ENCODE peak calls at places on chromosomes 16 and 17, in nine cellular contexts. One of them, this sample, is unnamed.

GRCh38 chr17:2792541-2793169 is 3.6 kb upstream of the RAP1GAP2 start:
- DNase-seq in stimulated activated naive CD4-positive, alpha-beta T cell treated with Interleukin-2 at 50 U/mL for 16 hours: peak
- DNase-seq in ELR: no peak
- DNase-seq in CD4-positive, alpha-beta memory T cell: peak
- DNase-seq in NCI-H1436: no peak
- DNase-seq in activated CD4-positive, alpha-beta T cell treated with anti-CD3 and anti-CD28 coated beads for 1 hour: no peak
- DNase-seq in foreskin fibroblast: no peak
- DNase-seq in GM12891: no peak
- DNase-seq in fibroblast of the conjunctiva: no peak
- DNase-seq in this sample: no peak

GRCh38 chr16:80407265-80407987 is 133.4 kb upstream of the DYNLRB2 start:
- DNase-seq in stimulated activated naive CD4-positive, alpha-beta T cell treated with Interleukin-2 at 50 U/mL for 16 hours: no peak
- DNase-seq in GM12891: no peak
- DNase-seq in fibroblast of the conjunctiva: no peak
- DNase-seq in NCI-H1436: no peak
- DNase-seq in ELR: no peak
- DNase-seq in foreskin fibroblast: no peak
- DNase-seq in CD4-positive, alpha-beta memory T cell: no peak
- DNase-seq in activated CD4-positive, alpha-beta T cell treated with anti-CD3 and anti-CD28 coated beads for 1 hour: no peak
- DNase-seq in this sample: no peak

GRCh38 chr16:50252874-50253510 is 13.4 kb upstream of the ADCY7 start:
- DNase-seq in GM12891: no peak
- DNase-seq in CD4-positive, alpha-beta memory T cell: no peak
- DNase-seq in foreskin fibroblast: no peak
- DNase-seq in ELR: no peak
- DNase-seq in activated CD4-positive, alpha-beta T cell treated with anti-CD3 and anti-CD28 coated beads for 1 hour: no peak
- DNase-seq in NCI-H1436: no peak
- DNase-seq in fibroblast of the conjunctiva: no peak
- DNase-seq in stimulated activated naive CD4-positive, alpha-beta T cell treated with Interleukin-2 at 50 U/mL for 16 hours: no peak
- DNase-seq in this sample: no peak

GRCh38 chr17:17975441-17975840 is 2.8 kb downstream of the DRC3 start:
- DNase-seq in fibroblast of the conjunctiva: no peak
- DNase-seq in NCI-H1436: no peak
- DNase-seq in activated CD4-positive, alpha-beta T cell treated with anti-CD3 and anti-CD28 coated beads for 1 hour: no peak
- DNase-seq in GM12891: no peak
- DNase-seq in stimulated activated naive CD4-positive, alpha-beta T cell treated with Interleukin-2 at 50 U/mL for 16 hours: no peak
- DNase-seq in CD4-positive, alpha-beta memory T cell: no peak
- DNase-seq in ELR: no peak
- DNase-seq in foreskin fibroblast: no peak
- DNase-seq in this sample: no peak

GRCh38 chr16:89574681-89575246 is 794 bp upstream of the CPNE7 start:
- DNase-seq in NCI-H1436: peak
- DNase-seq in fibroblast of the conjunctiva: peak
- DNase-seq in foreskin fibroblast: peak
- DNase-seq in GM12891: peak
- DNase-seq in ELR: peak
- DNase-seq in activated CD4-positive, alpha-beta T cell treated with anti-CD3 and anti-CD28 coated beads for 1 hour: peak
- DNase-seq in CD4-positive, alpha-beta memory T cell: peak
- DNase-seq in stimulated activated naive CD4-positive, alpha-beta T cell treated with Interleukin-2 at 50 U/mL for 16 hours: peak
- DNase-seq in this sample: peak

GRCh38 chr17:50466371-50467113 is 2.1 kb downstream of the CHAD start:
- DNase-seq in GM12891: no peak
- DNase-seq in NCI-H1436: no peak
- DNase-seq in ELR: no peak
- DNase-seq in activated CD4-positive, alpha-beta T cell treated with anti-CD3 and anti-CD28 coated beads for 1 hour: no peak
- DNase-seq in stimulated activated naive CD4-positive, alpha-beta T cell treated with Interleukin-2 at 50 U/mL for 16 hours: no peak
- DNase-seq in foreskin fibroblast: no peak
- DNase-seq in fibroblast of the conjunctiva: no peak
- DNase-seq in CD4-positive, alpha-beta memory T cell: no peak
- DNase-seq in this sample: no peak

GRCh38 chr16:86457621-86458456 is 52.5 kb upstream of the FOXF1 start:
- DNase-seq in GM12891: no peak
- DNase-seq in NCI-H1436: no peak
- DNase-seq in fibroblast of the conjunctiva: peak
- DNase-seq in ELR: peak
- DNase-seq in activated CD4-positive, alpha-beta T cell treated with anti-CD3 and anti-CD28 coated beads for 1 hour: no peak
- DNase-seq in stimulated activated naive CD4-positive, alpha-beta T cell treated with Interleukin-2 at 50 U/mL for 16 hours: no peak
- DNase-seq in CD4-positive, alpha-beta memory T cell: no peak
- DNase-seq in foreskin fibroblast: peak
- DNase-seq in this sample: peak

GRCh38 chr16:81292936-81293335 is 21.8 kb upstream of the GAN start:
- DNase-seq in fibroblast of the conjunctiva: no peak
- DNase-seq in NCI-H1436: no peak
- DNase-seq in CD4-positive, alpha-beta memory T cell: no peak
- DNase-seq in stimulated activated naive CD4-positive, alpha-beta T cell treated with Interleukin-2 at 50 U/mL for 16 hours: no peak
- DNase-seq in ELR: no peak
- DNase-seq in GM12891: no peak
- DNase-seq in activated CD4-positive, alpha-beta T cell treated with anti-CD3 and anti-CD28 coated beads for 1 hour: no peak
- DNase-seq in foreskin fibroblast: no peak
- DNase-seq in this sample: no peak

GRCh38 chr17:62797959-62798358 is 10.2 kb downstream of the MARCHF10 start:
- DNase-seq in stimulated activated naive CD4-positive, alpha-beta T cell treated with Interleukin-2 at 50 U/mL for 16 hours: no peak
- DNase-seq in activated CD4-positive, alpha-beta T cell treated with anti-CD3 and anti-CD28 coated beads for 1 hour: no peak
- DNase-seq in fibroblast of the conjunctiva: no peak
- DNase-seq in ELR: peak
- DNase-seq in CD4-positive, alpha-beta memory T cell: no peak
- DNase-seq in foreskin fibroblast: peak
- DNase-seq in GM12891: no peak
- DNase-seq in NCI-H1436: no peak
- DNase-seq in this sample: no peak

GRCh38 chr17:4643676-4644075 is 2.2 kb upstream of the ALOX15 start:
- DNase-seq in GM12891: no peak
- DNase-seq in NCI-H1436: no peak
- DNase-seq in CD4-positive, alpha-beta memory T cell: no peak
- DNase-seq in fibroblast of the conjunctiva: no peak
- DNase-seq in ELR: no peak
- DNase-seq in activated CD4-positive, alpha-beta T cell treated with anti-CD3 and anti-CD28 coated beads for 1 hour: no peak
- DNase-seq in foreskin fibroblast: no peak
- DNase-seq in stimulated activated naive CD4-positive, alpha-beta T cell treated with Interleukin-2 at 50 U/mL for 16 hours: no peak
- DNase-seq in this sample: no peak

GRCh38 chr17:19013806-19014627 is 9.5 kb upstream of the FAM83G start:
- DNase-seq in foreskin fibroblast: peak
- DNase-seq in activated CD4-positive, alpha-beta T cell treated with anti-CD3 and anti-CD28 coated beads for 1 hour: no peak
- DNase-seq in ELR: no peak
- DNase-seq in fibroblast of the conjunctiva: no peak
- DNase-seq in NCI-H1436: no peak
- DNase-seq in stimulated activated naive CD4-positive, alpha-beta T cell treated with Interleukin-2 at 50 U/mL for 16 hours: no peak
- DNase-seq in GM12891: no peak
- DNase-seq in CD4-positive, alpha-beta memory T cell: no peak
- DNase-seq in this sample: no peak

GRCh38 chr16:66886346-66886745 is 6.0 kb downstream of the PDP2 start:
- DNase-seq in GM12891: no peak
- DNase-seq in fibroblast of the conjunctiva: no peak
- DNase-seq in stimulated activated naive CD4-positive, alpha-beta T cell treated with Interleukin-2 at 50 U/mL for 16 hours: no peak
- DNase-seq in activated CD4-positive, alpha-beta T cell treated with anti-CD3 and anti-CD28 coated beads for 1 hour: no peak
- DNase-seq in CD4-positive, alpha-beta memory T cell: no peak
- DNase-seq in foreskin fibroblast: no peak
- DNase-seq in NCI-H1436: no peak
- DNase-seq in ELR: no peak
- DNase-seq in this sample: no peak

GRCh38 chr16:50088302-50088701 is 22.5 kb downstream of the HEATR3 start:
- DNase-seq in activated CD4-positive, alpha-beta T cell treated with anti-CD3 and anti-CD28 coated beads for 1 hour: no peak
- DNase-seq in fibroblast of the conjunctiva: no peak
- DNase-seq in foreskin fibroblast: no peak
- DNase-seq in CD4-positive, alpha-beta memory T cell: no peak
- DNase-seq in ELR: no peak
- DNase-seq in GM12891: no peak
- DNase-seq in stimulated activated naive CD4-positive, alpha-beta T cell treated with Interleukin-2 at 50 U/mL for 16 hours: no peak
- DNase-seq in NCI-H1436: no peak
- DNase-seq in this sample: no peak

GRCh38 chr16:1048442-1049112 is 24.0 kb upstream of the SSTR5 start:
- DNase-seq in fibroblast of the conjunctiva: peak
- DNase-seq in ELR: no peak
- DNase-seq in NCI-H1436: peak
- DNase-seq in foreskin fibroblast: peak
- DNase-seq in CD4-positive, alpha-beta memory T cell: no peak
- DNase-seq in stimulated activated naive CD4-positive, alpha-beta T cell treated with Interleukin-2 at 50 U/mL for 16 hours: no peak
- DNase-seq in GM12891: peak
- DNase-seq in activated CD4-positive, alpha-beta T cell treated with anti-CD3 and anti-CD28 coated beads for 1 hour: no peak
- DNase-seq in this sample: peak

GRCh38 chr17:30236807-30237206 is 1.3 kb upstream of the SLC6A4 start:
- DNase-seq in fibroblast of the conjunctiva: no peak
- DNase-seq in CD4-positive, alpha-beta memory T cell: no peak
- DNase-seq in foreskin fibroblast: peak
- DNase-seq in activated CD4-positive, alpha-beta T cell treated with anti-CD3 and anti-CD28 coated beads for 1 hour: no peak
- DNase-seq in stimulated activated naive CD4-positive, alpha-beta T cell treated with Interleukin-2 at 50 U/mL for 16 hours: no peak
- DNase-seq in GM12891: no peak
- DNase-seq in NCI-H1436: no peak
- DNase-seq in ELR: peak
- DNase-seq in this sample: peak

GRCh38 chr16:58938856-58939255 is 204.7 kb upstream of the GOT2 start:
- DNase-seq in activated CD4-positive, alpha-beta T cell treated with anti-CD3 and anti-CD28 coated beads for 1 hour: no peak
- DNase-seq in CD4-positive, alpha-beta memory T cell: no peak
- DNase-seq in ELR: no peak
- DNase-seq in stimulated activated naive CD4-positive, alpha-beta T cell treated with Interleukin-2 at 50 U/mL for 16 hours: no peak
- DNase-seq in GM12891: no peak
- DNase-seq in fibroblast of the conjunctiva: no peak
- DNase-seq in NCI-H1436: no peak
- DNase-seq in foreskin fibroblast: no peak
- DNase-seq in this sample: no peak

GRCh38 chr17:54864070-54864469 is 36.6 kb upstream of the TOM1L1 start:
- DNase-seq in activated CD4-positive, alpha-beta T cell treated with anti-CD3 and anti-CD28 coated beads for 1 hour: no peak
- DNase-seq in ELR: no peak
- DNase-seq in GM12891: no peak
- DNase-seq in fibroblast of the conjunctiva: no peak
- DNase-seq in foreskin fibroblast: no peak
- DNase-seq in CD4-positive, alpha-beta memory T cell: no peak
- DNase-seq in NCI-H1436: no peak
- DNase-seq in stimulated activated naive CD4-positive, alpha-beta T cell treated with Interleukin-2 at 50 U/mL for 16 hours: no peak
- DNase-seq in this sample: no peak

GRCh38 chr16:86002178-86002577 is 103.2 kb downstream of the IRF8 start:
- DNase-seq in NCI-H1436: no peak
- DNase-seq in CD4-positive, alpha-beta memory T cell: no peak
- DNase-seq in foreskin fibroblast: no peak
- DNase-seq in ELR: no peak
- DNase-seq in fibroblast of the conjunctiva: no peak
- DNase-seq in GM12891: no peak
- DNase-seq in activated CD4-positive, alpha-beta T cell treated with anti-CD3 and anti-CD28 coated beads for 1 hour: no peak
- DNase-seq in stimulated activated naive CD4-positive, alpha-beta T cell treated with Interleukin-2 at 50 U/mL for 16 hours: no peak
- DNase-seq in this sample: no peak

GRCh38 chr17:77279448-77280303 is 138.9 kb downstream of the SEC14L1 start:
- DNase-seq in ELR: no peak
- DNase-seq in CD4-positive, alpha-beta memory T cell: no peak
- DNase-seq in fibroblast of the conjunctiva: no peak
- DNase-seq in GM12891: no peak
- DNase-seq in activated CD4-positive, alpha-beta T cell treated with anti-CD3 and anti-CD28 coated beads for 1 hour: no peak
- DNase-seq in NCI-H1436: no peak
- DNase-seq in foreskin fibroblast: no peak
- DNase-seq in stimulated activated naive CD4-positive, alpha-beta T cell treated with Interleukin-2 at 50 U/mL for 16 hours: no peak
- DNase-seq in this sample: no peak

GRCh38 chr16:85335584-85336492 is 223.6 kb upstream of the CIBAR2 start:
- DNase-seq in stimulated activated naive CD4-positive, alpha-beta T cell treated with Interleukin-2 at 50 U/mL for 16 hours: no peak
- DNase-seq in CD4-positive, alpha-beta memory T cell: no peak
- DNase-seq in GM12891: no peak
- DNase-seq in foreskin fibroblast: peak
- DNase-seq in ELR: peak
- DNase-seq in activated CD4-positive, alpha-beta T cell treated with anti-CD3 and anti-CD28 coated beads for 1 hour: no peak
- DNase-seq in fibroblast of the conjunctiva: peak
- DNase-seq in NCI-H1436: peak
- DNase-seq in this sample: no peak

GRCh38 chr17:49995055-49995738 is at the start of gene DLX3:
- DNase-seq in foreskin fibroblast: peak
- DNase-seq in activated CD4-positive, alpha-beta T cell treated with anti-CD3 and anti-CD28 coated beads for 1 hour: no peak
- DNase-seq in GM12891: no peak
- DNase-seq in stimulated activated naive CD4-positive, alpha-beta T cell treated with Interleukin-2 at 50 U/mL for 16 hours: no peak
- DNase-seq in ELR: peak
- DNase-seq in CD4-positive, alpha-beta memory T cell: no peak
- DNase-seq in fibroblast of the conjunctiva: peak
- DNase-seq in NCI-H1436: peak
- DNase-seq in this sample: peak